ENCODE peak calls at places on chromosomes 11 and 22, in seven cellular contexts. One of them, this sample, is unnamed.

GRCh38 chr11:46391578-46392420 is at the start of gene CHRM4:
- DNase-seq in cardiac fibroblast: peak; percentile 39
- DNase-seq in fibroblast of mammary gland: peak; percentile 11
- DNase-seq in lower leg skin: no peak
- DNase-seq in NB4: peak; percentile 67
- DNase-seq in PC-3: no peak
- DNase-seq in AG04450: no peak
- DNase-seq in this sample: no peak

GRCh38 chr22:30294066-30294465 is 4.8 kb upstream of the CASTOR1 start:
- DNase-seq in AG04450: no peak
- DNase-seq in fibroblast of mammary gland: no peak
- DNase-seq in cardiac fibroblast: no peak
- DNase-seq in lower leg skin: no peak
- DNase-seq in PC-3: no peak
- DNase-seq in NB4: no peak
- DNase-seq in this sample: no peak

GRCh38 chr22:40240671-40241070 is 62.9 kb downstream of the TNRC6B start:
- DNase-seq in fibroblast of mammary gland: no peak
- DNase-seq in AG04450: no peak
- DNase-seq in lower leg skin: no peak
- DNase-seq in cardiac fibroblast: no peak
- DNase-seq in NB4: no peak
- DNase-seq in PC-3: peak; percentile 42
- DNase-seq in this sample: no peak

GRCh38 chr11:16160146-16160545 is 196.2 kb downstream of the SOX6 start:
- DNase-seq in cardiac fibroblast: no peak
- DNase-seq in NB4: no peak
- DNase-seq in AG04450: no peak
- DNase-seq in fibroblast of mammary gland: no peak
- DNase-seq in PC-3: no peak
- DNase-seq in lower leg skin: no peak
- DNase-seq in this sample: no peak

GRCh38 chr11:9347100-9347499 is 32.7 kb upstream of the TMEM41B start:
- DNase-seq in PC-3: no peak
- DNase-seq in AG04450: no peak
- DNase-seq in NB4: peak; percentile 8
- DNase-seq in lower leg skin: no peak
- DNase-seq in cardiac fibroblast: no peak
- DNase-seq in fibroblast of mammary gland: no peak
- DNase-seq in this sample: no peak

GRCh38 chr22:49462795-49463194 is 364.9 kb downstream of the BRD1 start:
- DNase-seq in lower leg skin: peak; percentile 30
- DNase-seq in PC-3: no peak
- DNase-seq in NB4: peak; percentile 91
- DNase-seq in AG04450: no peak
- DNase-seq in cardiac fibroblast: no peak
- DNase-seq in fibroblast of mammary gland: no peak
- DNase-seq in this sample: no peak

GRCh38 chr11:74819400-74819799 is 70.8 kb downstream of the RNF169 start:
- DNase-seq in fibroblast of mammary gland: no peak
- DNase-seq in lower leg skin: no peak
- DNase-seq in NB4: no peak
- DNase-seq in PC-3: no peak
- DNase-seq in cardiac fibroblast: peak; percentile 50
- DNase-seq in AG04450: no peak
- DNase-seq in this sample: peak; percentile 51

GRCh38 chr22:31199187-31199586 is 12.9 kb upstream of the LIMK2 start:
- DNase-seq in cardiac fibroblast: no peak
- DNase-seq in AG04450: no peak
- DNase-seq in NB4: no peak
- DNase-seq in fibroblast of mammary gland: no peak
- DNase-seq in PC-3: no peak
- DNase-seq in lower leg skin: no peak
- DNase-seq in this sample: no peak

GRCh38 chr22:44091751-44092150 is 67.6 kb downstream of the PARVB start:
- DNase-seq in AG04450: no peak
- DNase-seq in cardiac fibroblast: no peak
- DNase-seq in NB4: no peak
- DNase-seq in fibroblast of mammary gland: no peak
- DNase-seq in lower leg skin: no peak
- DNase-seq in PC-3: no peak
- DNase-seq in this sample: no peak

GRCh38 chr11:83680351-83680750 is 394.2 kb upstream of the CCDC90B start:
- DNase-seq in lower leg skin: no peak
- DNase-seq in cardiac fibroblast: no peak
- DNase-seq in PC-3: no peak
- DNase-seq in AG04450: no peak
- DNase-seq in NB4: no peak
- DNase-seq in fibroblast of mammary gland: no peak
- DNase-seq in this sample: no peak

GRCh38 chr22:35912668-35913067 is 116.0 kb downstream of the RBFOX2 start:
- DNase-seq in fibroblast of mammary gland: no peak
- DNase-seq in PC-3: no peak
- DNase-seq in cardiac fibroblast: no peak
- DNase-seq in NB4: no peak
- DNase-seq in lower leg skin: no peak
- DNase-seq in AG04450: no peak
- DNase-seq in this sample: no peak

GRCh38 chr11:16925495-16926065 is 88.6 kb downstream of the PLEKHA7 start:
- DNase-seq in NB4: no peak
- DNase-seq in fibroblast of mammary gland: no peak
- DNase-seq in PC-3: peak; percentile 75
- DNase-seq in cardiac fibroblast: peak; percentile 58
- DNase-seq in AG04450: no peak
- DNase-seq in lower leg skin: no peak
- DNase-seq in this sample: peak; percentile 9

GRCh38 chr11:123302751-123303195 is 107.7 kb upstream of the CLMP start:
- DNase-seq in fibroblast of mammary gland: peak; percentile 59
- DNase-seq in PC-3: peak; percentile 73
- DNase-seq in NB4: peak; percentile 46
- DNase-seq in lower leg skin: no peak
- DNase-seq in cardiac fibroblast: peak; percentile 44
- DNase-seq in AG04450: no peak
- DNase-seq in this sample: peak; percentile 74

GRCh38 chr11:45280449-45280848 is 5.7 kb downstream of the SYT13 start:
- DNase-seq in cardiac fibroblast: no peak
- DNase-seq in AG04450: no peak
- DNase-seq in PC-3: no peak
- DNase-seq in lower leg skin: no peak
- DNase-seq in fibroblast of mammary gland: no peak
- DNase-seq in NB4: no peak
- DNase-seq in this sample: no peak

GRCh38 chr22:49368221-49368975 is 459.3 kb downstream of the BRD1 start:
- DNase-seq in PC-3: no peak
- DNase-seq in NB4: no peak
- DNase-seq in cardiac fibroblast: no peak
- DNase-seq in AG04450: no peak
- DNase-seq in fibroblast of mammary gland: no peak
- DNase-seq in lower leg skin: peak; percentile 9
- DNase-seq in this sample: no peak

GRCh38 chr11:94602430-94603372 is 35.5 kb downstream of the PIWIL4 start:
- DNase-seq in cardiac fibroblast: peak; percentile 75
- DNase-seq in lower leg skin: peak; percentile 26
- DNase-seq in NB4: peak; percentile 87
- DNase-seq in PC-3: peak; percentile 82
- DNase-seq in AG04450: peak; percentile 81
- DNase-seq in fibroblast of mammary gland: peak; percentile 91
- DNase-seq in this sample: peak; percentile 77

GRCh38 chr11:79040348-79040747 is 400.5 kb downstream of the TENM4 start:
- DNase-seq in fibroblast of mammary gland: peak; percentile 83
- DNase-seq in PC-3: peak; percentile 17
- DNase-seq in cardiac fibroblast: peak; percentile 56
- DNase-seq in lower leg skin: no peak
- DNase-seq in AG04450: no peak
- DNase-seq in NB4: no peak
- DNase-seq in this sample: peak; percentile 35

GRCh38 chr11:11211186-11211585 is 141.9 kb downstream of the CSNK2A3 start:
- DNase-seq in PC-3: no peak
- DNase-seq in lower leg skin: no peak
- DNase-seq in fibroblast of mammary gland: peak; percentile 7
- DNase-seq in cardiac fibroblast: no peak
- DNase-seq in NB4: no peak
- DNase-seq in AG04450: no peak
- DNase-seq in this sample: no peak

GRCh38 chr11:3231851-3232744 is at the start of gene MRGPRE:
- DNase-seq in PC-3: no peak
- DNase-seq in lower leg skin: no peak
- DNase-seq in AG04450: no peak
- DNase-seq in fibroblast of mammary gland: peak; percentile 23
- DNase-seq in cardiac fibroblast: no peak
- DNase-seq in NB4: no peak
- DNase-seq in this sample: peak; percentile 14

GRCh38 chr22:44254811-44255210 is 57.9 kb downstream of the SHISAL1 start:
- DNase-seq in PC-3: no peak
- DNase-seq in fibroblast of mammary gland: no peak
- DNase-seq in AG04450: no peak
- DNase-seq in cardiac fibroblast: no peak
- DNase-seq in NB4: no peak
- DNase-seq in lower leg skin: no peak
- DNase-seq in this sample: no peak

GRCh38 chr11:119108151-119108856 is 1.2 kb downstream of the C2CD2L start:
- DNase-seq in fibroblast of mammary gland: peak; percentile 14
- DNase-seq in NB4: peak; percentile 85
- DNase-seq in cardiac fibroblast: peak; percentile 46
- DNase-seq in lower leg skin: no peak
- DNase-seq in AG04450: no peak
- DNase-seq in PC-3: peak; percentile 92
- DNase-seq in this sample: peak; percentile 11

GRCh38 chr22:27100789-27101188 is 443.4 kb downstream of the MIAT start:
- DNase-seq in lower leg skin: no peak
- DNase-seq in NB4: no peak
- DNase-seq in AG04450: no peak
- DNase-seq in cardiac fibroblast: peak; percentile 53
- DNase-seq in fibroblast of mammary gland: no peak
- DNase-seq in PC-3: no peak
- DNase-seq in this sample: peak; percentile 82

DNA sequence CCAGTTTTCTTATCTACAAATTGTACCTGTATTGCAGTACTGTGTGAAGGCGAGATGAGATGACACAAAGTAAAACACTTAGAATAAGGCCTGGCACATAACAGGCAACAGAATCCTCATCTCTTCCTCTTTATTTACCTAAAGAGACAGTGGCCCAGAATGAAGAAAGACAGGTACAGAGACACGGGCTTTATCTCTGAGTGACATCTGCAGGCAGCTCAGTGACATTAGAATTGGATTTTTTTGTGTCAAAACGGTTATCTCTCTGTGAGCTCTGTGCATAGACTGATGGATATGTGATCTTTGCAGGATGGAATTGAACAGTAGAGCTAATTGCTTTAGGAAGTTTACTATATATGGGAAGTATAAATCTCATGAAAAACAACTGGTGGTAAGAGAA is 36.2 kb upstream of the TRPC6 start:
- DNase-seq in PC-3: no peak
- DNase-seq in NB4: no peak
- DNase-seq in cardiac fibroblast: no peak
- DNase-seq in AG04450: no peak
- DNase-seq in lower leg skin: no peak
- DNase-seq in fibroblast of mammary gland: no peak
- DNase-seq in this sample: no peak
- TF ChIP-seq CTCF in PC-3: no peak
- TF ChIP-seq CTCF in NB4: no peak
- TF ChIP-seq CTCF in cardiac fibroblast: no peak
- TF ChIP-seq CTCF in AG04450: no peak
- TF ChIP-seq CTCF in lower leg skin: no peak
- TF ChIP-seq CTCF in fibroblast of mammary gland: no peak
- TF ChIP-seq CTCF in this sample: no peak

DNA sequence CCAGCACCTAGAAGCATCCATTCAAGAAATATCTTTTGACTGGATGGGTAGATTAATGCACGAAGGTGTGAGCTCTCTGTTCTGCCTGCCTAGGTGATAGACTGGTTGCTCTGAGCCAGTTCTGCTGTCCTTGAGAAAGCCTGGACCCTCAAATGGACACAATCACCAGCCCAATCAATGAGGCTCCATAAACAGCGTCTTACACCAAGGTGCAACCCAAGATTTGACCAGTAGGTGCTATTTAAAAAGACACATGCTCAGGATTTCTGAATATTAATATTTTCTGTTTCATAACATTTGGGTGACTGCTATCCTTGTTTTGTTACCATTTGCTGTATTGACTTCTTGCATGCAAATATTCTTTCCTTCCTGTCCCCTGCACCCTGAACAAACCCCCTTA is 39.0 kb downstream of the PAMR1 start:
- DNase-seq in lower leg skin: no peak
- DNase-seq in NB4: no peak
- DNase-seq in fibroblast of mammary gland: no peak
- DNase-seq in cardiac fibroblast: no peak
- DNase-seq in AG04450: no peak
- DNase-seq in PC-3: peak; percentile 25
- DNase-seq in this sample: no peak
- TF ChIP-seq CTCF in lower leg skin: no peak
- TF ChIP-seq CTCF in NB4: no peak
- TF ChIP-seq CTCF in fibroblast of mammary gland: peak; percentile 14
- TF ChIP-seq CTCF in cardiac fibroblast: peak; percentile 7
- TF ChIP-seq CTCF in AG04450: peak; percentile 13
- TF ChIP-seq CTCF in PC-3: no peak
- TF ChIP-seq CTCF in this sample: no peak

DNA sequence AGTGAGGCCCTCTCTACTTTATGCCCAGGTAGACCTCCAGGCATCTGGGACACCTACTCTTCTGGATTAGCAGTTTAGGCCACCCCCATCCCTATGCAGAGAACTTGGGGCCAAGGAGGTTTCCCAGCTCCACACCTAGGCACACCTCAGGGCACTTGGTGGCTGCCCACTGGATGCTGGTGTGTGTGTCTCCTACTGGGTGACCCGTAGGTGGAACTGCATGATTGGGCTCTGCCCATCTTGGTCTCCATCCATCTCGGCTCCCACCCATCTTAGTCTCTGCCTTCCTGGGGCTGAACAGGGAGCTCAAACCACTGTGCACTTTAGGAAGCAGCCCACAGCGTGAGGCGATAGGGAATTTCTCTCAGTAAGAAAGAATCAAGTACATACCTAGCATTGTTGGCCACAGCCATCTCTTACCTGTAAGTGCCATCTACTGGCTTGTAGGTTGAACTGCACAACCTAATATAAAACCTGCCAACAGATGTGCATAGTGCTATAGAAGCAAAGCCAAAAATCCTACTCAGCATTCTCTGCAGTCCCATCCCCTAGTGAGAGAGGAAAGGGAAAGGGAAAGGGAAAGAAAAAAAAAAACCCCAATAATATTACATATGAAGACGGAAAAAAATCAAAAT is 61.6 kb upstream of the PTPN5 start:
- DNase-seq in lower leg skin: no peak
- DNase-seq in cardiac fibroblast: peak; percentile 32
- DNase-seq in AG04450: no peak
- DNase-seq in NB4: peak; percentile 32
- DNase-seq in PC-3: peak; percentile 63
- DNase-seq in fibroblast of mammary gland: peak; percentile 28
- DNase-seq in this sample: peak; percentile 22
- TF ChIP-seq CTCF in lower leg skin: no peak
- TF ChIP-seq CTCF in cardiac fibroblast: peak; percentile 49
- TF ChIP-seq CTCF in AG04450: peak; percentile 50
- TF ChIP-seq CTCF in NB4: peak; percentile 35
- TF ChIP-seq CTCF in PC-3: peak; percentile 78
- TF ChIP-seq CTCF in fibroblast of mammary gland: peak; percentile 51
- TF ChIP-seq CTCF in this sample: peak; percentile 47

DNA sequence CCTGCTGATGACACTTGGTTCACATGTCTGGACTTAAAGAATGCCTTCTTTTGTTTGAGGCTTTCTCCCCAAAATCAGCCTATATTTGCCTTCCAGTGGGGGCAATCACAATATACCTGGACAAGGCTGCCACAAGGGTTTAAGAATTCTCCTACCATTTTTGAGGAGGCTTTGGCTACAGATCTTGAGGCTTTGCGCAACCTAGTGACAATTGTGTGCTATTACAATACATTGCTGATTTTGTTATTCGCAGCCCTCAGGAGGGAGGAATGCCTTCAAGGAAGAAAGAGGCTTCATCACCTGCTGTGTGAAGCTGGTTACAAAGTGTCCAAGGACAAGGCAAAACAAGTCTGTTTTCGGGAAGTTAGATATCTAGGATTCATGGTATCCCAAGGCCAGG is 50.8 kb upstream of the OR4C15 start:
- DNase-seq in AG04450: no peak
- DNase-seq in PC-3: peak; percentile 15
- DNase-seq in NB4: peak; percentile 26
- DNase-seq in lower leg skin: no peak
- DNase-seq in fibroblast of mammary gland: no peak
- DNase-seq in cardiac fibroblast: no peak
- DNase-seq in this sample: no peak
- TF ChIP-seq CTCF in AG04450: no peak
- TF ChIP-seq CTCF in PC-3: peak; percentile 49
- TF ChIP-seq CTCF in NB4: peak; percentile 16
- TF ChIP-seq CTCF in lower leg skin: no peak
- TF ChIP-seq CTCF in fibroblast of mammary gland: no peak
- TF ChIP-seq CTCF in cardiac fibroblast: no peak
- TF ChIP-seq CTCF in this sample: no peak

This sample was measured in AG10803.